ENCODE peak calls at places on chromosomes 12 and 14, in seven cellular contexts. One of them, this sample, is unnamed.

GRCh38 chr12:116529048-116529447 is 30.1 kb upstream of the MAP1LC3B2 start:
- DNase-seq in fibroblast of lung: peak; percentile 49
- DNase-seq in CD8-positive, alpha-beta memory T cell: no peak
- DNase-seq in small intestine: no peak
- DNase-seq in suprapubic skin: no peak
- DNase-seq in upper lobe of right lung: no peak
- DNase-seq in NT2/D1: no peak
- DNase-seq in this sample: no peak

GRCh38 chr12:123801573-123802178 is 39.6 kb downstream of the DNAH10 start:
- DNase-seq in fibroblast of lung: peak; percentile 61
- DNase-seq in CD8-positive, alpha-beta memory T cell: no peak
- DNase-seq in small intestine: no peak
- DNase-seq in suprapubic skin: no peak
- DNase-seq in upper lobe of right lung: no peak
- DNase-seq in NT2/D1: no peak
- DNase-seq in this sample: peak; percentile 7

GRCh38 chr12:123748661-123749060 is 13.4 kb upstream of the DNAH10 start:
- DNase-seq in fibroblast of lung: no peak
- DNase-seq in CD8-positive, alpha-beta memory T cell: no peak
- DNase-seq in small intestine: no peak
- DNase-seq in suprapubic skin: no peak
- DNase-seq in upper lobe of right lung: no peak
- DNase-seq in NT2/D1: no peak
- DNase-seq in this sample: no peak

GRCh38 chr14:69531135-69531534 is 43.5 kb downstream of the CCDC177 start:
- DNase-seq in fibroblast of lung: no peak
- DNase-seq in CD8-positive, alpha-beta memory T cell: no peak
- DNase-seq in small intestine: no peak
- DNase-seq in suprapubic skin: no peak
- DNase-seq in upper lobe of right lung: no peak
- DNase-seq in NT2/D1: no peak
- DNase-seq in this sample: no peak

GRCh38 chr12:110565919-110566871 is 16.9 kb downstream of the PPTC7 start:
- DNase-seq in fibroblast of lung: no peak
- DNase-seq in CD8-positive, alpha-beta memory T cell: no peak
- DNase-seq in small intestine: no peak
- DNase-seq in suprapubic skin: no peak
- DNase-seq in upper lobe of right lung: no peak
- DNase-seq in NT2/D1: no peak
- DNase-seq in this sample: no peak

GRCh38 chr12:104177663-104178501 is 37.7 kb upstream of the TXNRD1 start:
- DNase-seq in fibroblast of lung: peak; percentile 99
- DNase-seq in CD8-positive, alpha-beta memory T cell: no peak
- DNase-seq in small intestine: peak; percentile 3
- DNase-seq in suprapubic skin: peak; percentile 83
- DNase-seq in upper lobe of right lung: peak; percentile 69
- DNase-seq in NT2/D1: no peak
- DNase-seq in this sample: no peak

GRCh38 chr12:65364021-65364420 is 85.5 kb downstream of the MSRB3 start:
- DNase-seq in fibroblast of lung: peak; percentile 3
- DNase-seq in CD8-positive, alpha-beta memory T cell: no peak
- DNase-seq in small intestine: no peak
- DNase-seq in suprapubic skin: no peak
- DNase-seq in upper lobe of right lung: no peak
- DNase-seq in NT2/D1: no peak
- DNase-seq in this sample: no peak

GRCh38 chr14:94532462-94532861 is 23.2 kb upstream of the SERPINA12 start:
- DNase-seq in fibroblast of lung: no peak
- DNase-seq in CD8-positive, alpha-beta memory T cell: no peak
- DNase-seq in small intestine: no peak
- DNase-seq in suprapubic skin: no peak
- DNase-seq in upper lobe of right lung: no peak
- DNase-seq in NT2/D1: no peak
- DNase-seq in this sample: no peak

GRCh38 chr14:101195309-101195724 is 291.8 kb upstream of the RTL1 start:
- DNase-seq in fibroblast of lung: no peak
- DNase-seq in CD8-positive, alpha-beta memory T cell: no peak
- DNase-seq in small intestine: no peak
- DNase-seq in suprapubic skin: no peak
- DNase-seq in upper lobe of right lung: peak; percentile 55
- DNase-seq in NT2/D1: no peak
- DNase-seq in this sample: no peak

GRCh38 chr12:87120440-87120839 is 864.2 kb upstream of the MGAT4C start:
- DNase-seq in fibroblast of lung: peak; percentile 40
- DNase-seq in CD8-positive, alpha-beta memory T cell: no peak
- DNase-seq in small intestine: no peak
- DNase-seq in suprapubic skin: no peak
- DNase-seq in upper lobe of right lung: no peak
- DNase-seq in NT2/D1: no peak
- DNase-seq in this sample: no peak

GRCh38 chr14:61150851-61151250 is 130.3 kb downstream of the TMEM30B start:
- DNase-seq in fibroblast of lung: peak; percentile 83
- DNase-seq in CD8-positive, alpha-beta memory T cell: no peak
- DNase-seq in small intestine: no peak
- DNase-seq in suprapubic skin: no peak
- DNase-seq in upper lobe of right lung: no peak
- DNase-seq in NT2/D1: no peak
- DNase-seq in this sample: no peak

GRCh38 chr12:202081-202731 is 11.8 kb downstream of the SLC6A12 start:
- DNase-seq in fibroblast of lung: no peak
- DNase-seq in CD8-positive, alpha-beta memory T cell: no peak
- DNase-seq in small intestine: no peak
- DNase-seq in suprapubic skin: no peak
- DNase-seq in upper lobe of right lung: peak; percentile 84
- DNase-seq in NT2/D1: no peak
- DNase-seq in this sample: no peak

GRCh38 chr14:86788229-86788628 is 1204.8 kb downstream of the GALC start:
- DNase-seq in fibroblast of lung: peak; percentile 24
- DNase-seq in CD8-positive, alpha-beta memory T cell: no peak
- DNase-seq in small intestine: no peak
- DNase-seq in suprapubic skin: no peak
- DNase-seq in upper lobe of right lung: no peak
- DNase-seq in NT2/D1: no peak
- DNase-seq in this sample: no peak

GRCh38 chr12:94174576-94174975 is 26.2 kb downstream of the PLXNC1 start:
- DNase-seq in fibroblast of lung: no peak
- DNase-seq in CD8-positive, alpha-beta memory T cell: peak; percentile 21
- DNase-seq in small intestine: no peak
- DNase-seq in suprapubic skin: no peak
- DNase-seq in upper lobe of right lung: no peak
- DNase-seq in NT2/D1: no peak
- DNase-seq in this sample: peak; percentile 36

GRCh38 chr12:122062832-122063690 is 15.5 kb upstream of the MLXIP start:
- DNase-seq in fibroblast of lung: peak; percentile 92
- DNase-seq in CD8-positive, alpha-beta memory T cell: no peak
- DNase-seq in small intestine: peak; percentile 82
- DNase-seq in suprapubic skin: no peak
- DNase-seq in upper lobe of right lung: no peak
- DNase-seq in NT2/D1: no peak
- DNase-seq in this sample: no peak

GRCh38 chr12:51938744-51939143 is 12.8 kb upstream of the ACVR1B start:
- DNase-seq in fibroblast of lung: no peak
- DNase-seq in CD8-positive, alpha-beta memory T cell: no peak
- DNase-seq in small intestine: peak; percentile 40
- DNase-seq in suprapubic skin: no peak
- DNase-seq in upper lobe of right lung: no peak
- DNase-seq in NT2/D1: no peak
- DNase-seq in this sample: no peak

GRCh38 chr14:105117710-105118385 is 50.7 kb downstream of the JAG2 start:
- DNase-seq in fibroblast of lung: no peak
- DNase-seq in CD8-positive, alpha-beta memory T cell: no peak
- DNase-seq in small intestine: no peak
- DNase-seq in suprapubic skin: peak; percentile 42
- DNase-seq in upper lobe of right lung: no peak
- DNase-seq in NT2/D1: no peak
- DNase-seq in this sample: no peak

GRCh38 chr12:2092890-2093289 is 40.1 kb downstream of the CACNA1C start:
- DNase-seq in fibroblast of lung: no peak
- DNase-seq in CD8-positive, alpha-beta memory T cell: no peak
- DNase-seq in small intestine: no peak
- DNase-seq in suprapubic skin: no peak
- DNase-seq in upper lobe of right lung: peak; percentile 28
- DNase-seq in NT2/D1: no peak
- DNase-seq in this sample: no peak
- H3K4me1 ChIP-seq in fibroblast of lung: peaks cover 6% of the 10 kb centered on the region
- H3K4me1 ChIP-seq in CD8-positive, alpha-beta memory T cell: no peaks in the 10 kb centered on the region
- H3K4me1 ChIP-seq in small intestine: peaks cover 4% of the 10 kb centered on the region
- H3K4me1 ChIP-seq in suprapubic skin: no peaks in the 10 kb centered on the region
- H3K4me1 ChIP-seq in upper lobe of right lung: peaks cover 11% of the 10 kb centered on the region
- H3K4me1 ChIP-seq in NT2/D1: peaks cover 17% of the 10 kb centered on the region
- H3K4me1 ChIP-seq in this sample: no peaks in the 10 kb centered on the region

GRCh38 chr14:91983571-91983970 is 36.1 kb upstream of the FBLN5 start:
- DNase-seq in fibroblast of lung: no peak
- DNase-seq in CD8-positive, alpha-beta memory T cell: no peak
- DNase-seq in small intestine: no peak
- DNase-seq in suprapubic skin: no peak
- DNase-seq in upper lobe of right lung: no peak
- DNase-seq in NT2/D1: no peak
- DNase-seq in this sample: no peak
- H3K9me3 ChIP-seq in fibroblast of lung: no peaks in the 10 kb centered on the region
- H3K9me3 ChIP-seq in CD8-positive, alpha-beta memory T cell: no peaks in the 10 kb centered on the region
- H3K9me3 ChIP-seq in small intestine: no peaks in the 10 kb centered on the region
- H3K9me3 ChIP-seq in suprapubic skin: no peaks in the 10 kb centered on the region
- H3K9me3 ChIP-seq in upper lobe of right lung: no peaks in the 10 kb centered on the region
- H3K9me3 ChIP-seq in NT2/D1: no peaks in the 10 kb centered on the region
- H3K9me3 ChIP-seq in this sample: no peaks in the 10 kb centered on the region

GRCh38 chr12:45517360-45517759 is 212.1 kb upstream of the ARID2 start:
- DNase-seq in fibroblast of lung: no peak
- DNase-seq in CD8-positive, alpha-beta memory T cell: no peak
- DNase-seq in small intestine: no peak
- DNase-seq in suprapubic skin: no peak
- DNase-seq in upper lobe of right lung: no peak
- DNase-seq in NT2/D1: no peak
- DNase-seq in this sample: no peak

GRCh38 chr12:45518516-45519235 is 210.8 kb upstream of the ARID2 start:
- DNase-seq in fibroblast of lung: no peak
- DNase-seq in CD8-positive, alpha-beta memory T cell: peak; percentile 47
- DNase-seq in small intestine: peak; percentile 29
- DNase-seq in suprapubic skin: no peak
- DNase-seq in upper lobe of right lung: no peak
- DNase-seq in NT2/D1: no peak
- DNase-seq in this sample: peak; percentile 58

GRCh38 chr12:45522227-45522626 is 207.3 kb upstream of the ARID2 start:
- DNase-seq in fibroblast of lung: no peak
- DNase-seq in CD8-positive, alpha-beta memory T cell: no peak
- DNase-seq in small intestine: no peak
- DNase-seq in suprapubic skin: no peak
- DNase-seq in upper lobe of right lung: no peak
- DNase-seq in NT2/D1: no peak
- DNase-seq in this sample: no peak
- H3K4me1 ChIP-seq in fibroblast of lung: no peaks in the 10 kb centered on the region
- H3K4me1 ChIP-seq in CD8-positive, alpha-beta memory T cell: peaks cover 17% of the 10 kb centered on the region
- H3K4me1 ChIP-seq in small intestine: no peaks in the 10 kb centered on the region
- H3K4me1 ChIP-seq in suprapubic skin: no peaks in the 10 kb centered on the region
- H3K4me1 ChIP-seq in upper lobe of right lung: no peaks in the 10 kb centered on the region
- H3K4me1 ChIP-seq in NT2/D1: no peaks in the 10 kb centered on the region
- H3K4me1 ChIP-seq in this sample: peaks cover 11% of the 10 kb centered on the region

DNA sequence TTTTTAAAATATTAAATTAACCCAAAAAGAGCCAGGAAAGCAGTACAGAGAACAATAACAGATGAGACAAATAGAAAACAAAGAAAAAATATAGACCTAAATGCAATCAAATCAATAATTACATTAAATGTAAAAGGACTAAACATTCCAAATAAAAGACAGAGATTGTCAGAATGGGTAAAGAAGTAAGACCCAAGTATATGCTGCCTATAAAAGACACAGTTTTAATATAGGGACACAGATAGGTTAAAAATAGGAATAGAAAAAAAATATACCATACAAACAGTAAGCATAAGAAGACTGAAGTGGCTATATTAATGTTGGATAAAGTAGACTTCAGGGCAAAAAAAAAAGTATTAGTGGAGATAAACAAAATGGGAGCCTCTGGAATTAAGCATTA is 163.1 kb upstream of the BCL2L14 start:
- DNase-seq in fibroblast of lung: no peak
- DNase-seq in CD8-positive, alpha-beta memory T cell: no peak
- DNase-seq in small intestine: no peak
- DNase-seq in suprapubic skin: no peak
- DNase-seq in upper lobe of right lung: no peak
- DNase-seq in NT2/D1: no peak
- DNase-seq in this sample: no peak
- H3K9me3 ChIP-seq in fibroblast of lung: no peaks in the 10 kb centered on the region
- H3K9me3 ChIP-seq in CD8-positive, alpha-beta memory T cell: no peaks in the 10 kb centered on the region
- H3K9me3 ChIP-seq in small intestine: no peaks in the 10 kb centered on the region
- H3K9me3 ChIP-seq in suprapubic skin: peaks cover 9% of the 10 kb centered on the region
- H3K9me3 ChIP-seq in upper lobe of right lung: peaks cover 8% of the 10 kb centered on the region
- H3K9me3 ChIP-seq in NT2/D1: peaks cover 32% of the 10 kb centered on the region
- H3K9me3 ChIP-seq in this sample: no peaks in the 10 kb centered on the region

This sample was measured in naive thymus-derived CD4-positive, alpha-beta T cell.